ENCODE peak calls at places on chromosome 17, in six cellular contexts. P is endothelial cell of umbilical vein, L is HCT116, J is K562, B is H1, N is GM12878. R is an unnamed sample. For H3K79me2, the result is how much of the 10 kb centered on the place peaks cover.

GRCh38 chr17:72120878-72121163 is at the start of gene SOX9:
- DNase-seq in P (no peak), L (peak), J (no peak), B (peak), N (peak), R (peak)

GRCh38 chr17:81579821-81580321 is 27.7 kb upstream of the FAAP100 start:
- DNase-seq in P (no peak), L (no peak), J (peak), B (no peak), N (no peak), R (no peak)

GRCh38 chr17:63491976-63492575 is 15.2 kb downstream of the ACE start:
- DNase-seq in P (no peak), L (no peak), J (no peak), B (no peak), N (no peak), R (no peak)

GRCh38 chr17:9612016-9612415 is 33.3 kb upstream of the USP43 start:
- DNase-seq in P (no peak), L (no peak), J (no peak), B (no peak), N (no peak), R (no peak)

GRCh38 chr17:34723875-34724274 is 144.5 kb downstream of the TMEM132E start:
- DNase-seq in P (no peak), L (no peak), J (no peak), B (no peak), N (no peak), R (no peak)

GRCh38 chr17:63696381-63696961 is 3.5 kb downstream of the LIMD2 start:
- DNase-seq in P (peak), L (peak), J (peak), B (no peak), N (no peak), R (peak)

GRCh38 chr17:18219016-18219415 is 6.4 kb upstream of the LLGL1 start:
- DNase-seq in P (peak), L (no peak), J (no peak), B (no peak), N (no peak), R (no peak)

GRCh38 chr17:5413682-5414081 is 5.8 kb downstream of the NUP88 start:
- DNase-seq in P (peak), L (peak), J (no peak), B (no peak), N (no peak), R (no peak)

GRCh38 chr17:77208856-77209255 is 68.1 kb downstream of the SEC14L1 start:
- DNase-seq in P (no peak), L (no peak), J (no peak), B (no peak), N (no peak), R (no peak)

GRCh38 chr17:42908872-42909700 is 8.5 kb downstream of the G6PC1 start:
- DNase-seq in P (no peak), L (no peak), J (no peak), B (no peak), N (no peak), R (no peak)

GRCh38 chr17:82056729-82057621 is 5.3 kb downstream of the GPS1 start:
- DNase-seq in P (no peak), L (no peak), J (no peak), B (no peak), N (no peak), R (peak)

GRCh38 chr17:21278304-21279197 is 6.0 kb upstream of the MAP2K3 start:
- DNase-seq in P (no peak), L (no peak), J (no peak), B (no peak), N (no peak), R (no peak)

GRCh38 chr17:66665194-66665593 is 169.7 kb upstream of the CACNG5 start:
- DNase-seq in P (no peak), L (no peak), J (no peak), B (no peak), N (no peak), R (no peak)

GRCh38 chr17:55238931-55239297 is 25.8 kb upstream of the HLF start:
- DNase-seq in P (no peak), L (no peak), J (peak), B (no peak), N (no peak), R (peak)

GRCh38 chr17:55454906-55455474 is 33.4 kb upstream of the MMD start:
- DNase-seq in P (no peak), L (no peak), J (no peak), B (no peak), N (no peak), R (peak)

GRCh38 chr17:8122391-8122922 is 1.4 kb downstream of the HES7 start:
- DNase-seq in P (peak), L (no peak), J (no peak), B (no peak), N (no peak), R (no peak)

GRCh38 chr17:17028878-17029535 is 13.2 kb upstream of the MPRIP start:
- DNase-seq in P (no peak), L (no peak), J (no peak), B (no peak), N (no peak), R (peak)

GRCh38 chr17:4635823-4636375 is 5.6 kb downstream of the ALOX15 start:
- DNase-seq in P (no peak), L (no peak), J (no peak), B (no peak), N (peak), R (no peak)

GRCh38 chr17:83136156-83136555 is 56.7 kb downstream of the METRNL start:
- DNase-seq in P (no peak), L (no peak), J (no peak), B (no peak), N (no peak), R (no peak)

GRCh38 chr17:52383493-52384100 is 225.1 kb upstream of the CA10 start:
- DNase-seq in P (peak), L (peak), J (peak), B (peak), N (no peak), R (peak)

GRCh38 chr17:76952402-76952801 is 84.2 kb downstream of the MGAT5B start:
- DNase-seq in P (no peak), L (no peak), J (no peak), B (no peak), N (no peak), R (no peak)

GRCh38 chr17:15185625-15185991 is 79.5 kb downstream of the PMP22 start:
- DNase-seq in P (no peak), L (no peak), J (no peak), B (no peak), N (no peak), R (no peak)

GRCh38 chr17:70375406-70375805 is 206.1 kb downstream of the KCNJ2 start:
- DNase-seq in P (no peak), L (no peak), J (no peak), B (no peak), N (no peak), R (no peak)
- TF ChIP-seq POLR2A in P (no peak), L (no peak), J (no peak), B (no peak), N (no peak), R (no peak)

GRCh38 chr17:58007781-58008706 is 998 bp upstream of the SRSF1 start:
- DNase-seq in P (no peak), L (no peak), J (no peak), B (no peak), N (no peak), R (no peak)
- H3K79me2 ChIP-seq in P (under half), L (under half), J (under half), B (under half), N (under half), R (under half)

GRCh38 chr17:33701910-33702309 is 408.8 kb upstream of the ASIC2 start:
- DNase-seq in P (no peak), L (no peak), J (no peak), B (no peak), N (no peak), R (no peak)
- TF ChIP-seq POLR2A in P (no peak), L (no peak), J (no peak), B (no peak), N (no peak), R (no peak)

GRCh38 chr17:7045492-7046126 is 1.7 kb upstream of the SLC16A11 start:
- DNase-seq in P (peak), L (peak), J (no peak), B (no peak), N (peak), R (peak)

GRCh38 chr17:7043544-7044268 is at the start of gene SLC16A11:
- DNase-seq in P (peak), L (no peak), J (no peak), B (no peak), N (no peak), R (no peak)

GRCh38 chr17:7042507-7043194 is 1.2 kb downstream of the SLC16A11 start:
- DNase-seq in P (no peak), L (no peak), J (no peak), B (no peak), N (no peak), R (no peak)

GRCh38 chr17:7041607-7042506 is 2.0 kb downstream of the SLC16A11 start:
- DNase-seq in P (no peak), L (no peak), J (no peak), B (no peak), N (no peak), R (no peak)

DNA sequence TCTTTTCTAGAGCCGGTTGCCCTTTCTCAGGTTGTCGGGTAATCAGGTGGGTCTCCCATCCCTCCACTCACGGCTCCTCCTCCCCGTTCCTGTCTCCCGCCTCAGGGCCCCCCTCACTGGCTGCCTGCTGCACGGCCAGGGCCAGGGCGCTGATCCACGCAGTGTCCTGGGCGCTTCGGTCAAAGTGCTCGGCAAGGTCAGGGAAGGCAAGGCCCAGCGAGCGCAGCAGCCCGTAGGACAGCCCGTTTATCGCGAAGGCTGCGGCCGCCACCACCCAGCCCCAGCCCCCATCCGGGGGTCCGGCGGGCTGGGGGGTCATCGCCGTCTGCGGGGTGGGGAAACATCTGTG is 723 bp downstream of the SLC16A11 start:
- DNase-seq in P (no peak), L (no peak), J (no peak), B (no peak), N (no peak), R (no peak)
- H3K79me2 ChIP-seq in P (under half), L (under half), J (under half), B (under half), N (under half), R (under half)

DNA sequence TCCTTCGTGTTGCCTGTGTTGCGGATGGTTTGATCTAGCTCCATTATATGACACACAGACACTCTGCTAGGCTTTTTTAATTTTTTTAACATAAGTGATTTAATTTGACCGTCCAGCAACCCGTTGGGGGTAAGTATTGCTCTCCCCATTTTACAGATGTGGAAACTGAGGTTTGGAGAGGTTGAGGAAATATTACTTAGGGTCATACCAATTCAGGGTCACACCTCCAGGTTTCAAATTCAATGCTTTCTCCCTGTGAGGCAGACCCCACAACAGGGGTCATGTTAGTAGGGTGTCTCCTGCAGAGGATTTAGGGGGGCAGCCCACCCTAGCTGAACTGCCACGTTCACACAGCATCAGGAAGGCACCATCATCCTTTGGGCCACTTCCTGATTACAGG is 179.4 kb downstream of the COPRS start:
- DNase-seq in P (no peak), L (no peak), J (no peak), B (no peak), N (no peak), R (no peak)
- TF ChIP-seq POLR2A in P (no peak), L (no peak), J (no peak), B (no peak), N (no peak), R (no peak)

GRCh38 chr17:40121886-40122465 is at the start of gene MSL1:
- DNase-seq in P (peak), L (no peak), J (peak), B (no peak), N (no peak), R (peak)

GRCh38 chr17:40123811-40124114 is 2.0 kb downstream of the MSL1 start:
- DNase-seq in P (peak), L (no peak), J (no peak), B (no peak), N (no peak), R (no peak)

GRCh38 chr17:40122466-40122943 is 734 bp downstream of the MSL1 start:
- DNase-seq in P (peak), L (no peak), J (peak), B (no peak), N (no peak), R (no peak)

GRCh38 chr17:40124279-40125141 is 2.7 kb downstream of the MSL1 start:
- DNase-seq in P (peak), L (no peak), J (no peak), B (no peak), N (no peak), R (no peak)

DNA sequence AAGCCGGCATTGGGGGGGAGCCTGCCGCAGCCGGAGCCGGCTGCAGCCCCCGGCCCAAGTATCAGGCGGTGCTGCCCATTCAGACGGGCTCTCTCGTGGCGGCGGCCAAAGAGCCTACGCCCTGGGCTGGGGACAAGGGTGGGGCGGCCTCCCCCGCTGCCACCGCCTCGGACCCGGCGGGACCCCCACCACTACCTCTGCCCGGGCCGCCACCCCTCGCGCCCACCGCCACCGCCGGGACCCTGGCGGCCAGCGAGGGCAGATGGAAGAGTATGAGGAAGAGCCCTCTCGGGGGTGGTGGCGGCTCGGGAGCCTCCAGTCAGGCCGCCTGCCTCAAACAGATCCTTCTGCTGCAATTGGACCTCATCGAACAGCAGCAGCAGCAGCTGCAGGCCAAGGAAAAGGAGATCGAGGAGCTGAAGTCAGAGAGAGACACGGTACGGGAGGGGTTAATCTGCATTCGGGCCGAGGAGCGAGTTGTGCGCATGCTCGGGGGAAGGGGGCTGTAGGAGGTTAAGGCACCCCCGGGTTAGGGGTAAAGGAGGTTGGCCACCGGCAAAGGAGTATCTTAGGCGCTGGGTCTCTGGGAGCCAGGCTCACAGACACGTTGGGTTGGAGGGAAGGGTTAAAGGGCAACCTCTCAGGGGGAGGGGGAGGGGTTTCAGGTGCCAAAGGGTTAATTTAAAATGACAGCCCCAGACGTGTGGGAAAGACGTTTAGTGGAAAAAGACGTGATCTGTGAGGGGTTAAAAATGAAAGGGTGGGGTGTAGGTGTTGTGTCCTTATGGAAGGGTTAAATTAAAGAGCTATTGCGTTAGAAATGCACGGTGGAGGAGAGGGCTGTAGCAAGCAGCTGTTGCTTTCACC is 1.4 kb downstream of the MSL1 start:
- DNase-seq in P (peak), L (no peak), J (peak), B (no peak), N (no peak), R (no peak)
- H3K79me2 ChIP-seq in P (half or more), L (half or more), J (half or more), B (half or more), N (half or more), R (half or more)

GRCh38 chr17:2390199-2390880 is 10.5 kb downstream of the MNT start:
- DNase-seq in P (no peak), L (no peak), J (no peak), B (no peak), N (no peak), R (no peak)

GRCh38 chr17:2391597-2392251 is 9.1 kb downstream of the MNT start:
- DNase-seq in P (no peak), L (no peak), J (no peak), B (no peak), N (no peak), R (no peak)

GRCh38 chr17:2393954-2394749 is 6.7 kb downstream of the MNT start:
- DNase-seq in P (no peak), L (no peak), J (no peak), B (no peak), N (no peak), R (no peak)

GRCh38 chr17:2393184-2393953 is 7.5 kb downstream of the MNT start:
- DNase-seq in P (peak), L (no peak), J (peak), B (no peak), N (no peak), R (peak)

DNA sequence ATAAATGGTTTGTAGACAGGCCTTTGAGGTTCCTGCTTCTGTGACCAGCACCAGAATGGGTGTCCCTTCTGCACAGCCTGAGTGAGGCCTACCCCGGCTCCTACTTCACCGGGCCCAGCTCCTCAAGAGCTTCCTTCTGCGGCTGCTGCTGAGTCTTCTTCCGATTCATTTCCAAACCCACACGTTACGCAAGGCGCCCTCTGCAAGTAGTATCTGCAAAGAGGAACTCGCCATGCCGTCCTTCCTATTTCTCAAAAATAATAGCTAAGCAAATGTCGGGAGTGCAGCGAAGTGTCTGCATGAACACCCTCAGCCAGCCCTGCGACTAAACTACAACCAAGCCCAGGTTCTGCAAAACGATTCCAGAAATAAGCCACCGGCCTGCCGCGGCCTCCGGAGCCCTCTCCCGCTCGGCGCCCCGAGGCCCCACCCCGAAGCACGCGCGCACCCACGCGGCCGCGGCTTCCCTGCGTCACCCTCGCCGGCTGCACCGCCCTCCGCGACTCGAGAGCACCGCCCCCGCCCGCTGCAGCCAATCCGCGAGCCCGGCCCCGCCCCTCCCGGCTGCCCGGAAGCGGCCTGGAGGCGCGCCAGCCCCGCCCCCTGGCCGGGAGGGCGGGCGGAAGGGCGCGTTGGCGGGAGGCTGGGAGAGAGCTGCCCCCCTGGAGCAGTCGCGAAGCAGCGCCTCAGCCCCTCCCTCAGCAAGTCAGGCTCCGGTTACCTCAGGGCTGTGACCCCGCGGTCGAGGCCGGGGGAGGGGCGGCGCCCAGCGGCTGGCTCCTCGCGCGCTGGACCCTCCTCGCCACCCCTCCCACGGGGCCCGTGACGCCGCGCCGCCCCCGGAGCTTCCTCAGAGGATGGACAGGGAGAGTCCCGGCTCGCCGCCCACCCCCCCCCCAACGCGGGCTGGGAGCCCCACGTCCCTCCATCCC is 8.3 kb downstream of the MNT start:
- DNase-seq in P (peak), L (peak), J (peak), B (peak), N (peak), R (peak)
- TF ChIP-seq POLR2A in P (peak), L (peak), J (peak), B (no peak), N (peak), R (peak)

GRCh38 chr17:48550313-48551205 is 5.7 kb upstream of the HOXB2 start:
- DNase-seq in P (no peak), L (no peak), J (peak), B (no peak), N (no peak), R (no peak)
- H3K79me2 ChIP-seq in P (under half), L (under half), J (half or more), B (under half), N (under half), R (under half)